ENCODE peak calls at places on chromosomes 16 and 17, in eight cellular contexts. One of them, this sample, is unnamed.

GRCh38 chr16:88295526-88296436 is 87.0 kb upstream of the ZNF469 start:
- DNase-seq in EH: no peak
- DNase-seq in T-helper 1 cell: no peak
- DNase-seq in AG08395: no peak
- DNase-seq in NCI-H1436 treated with DMSO at 0.1 percent for 48 hours: no peak
- DNase-seq in T-helper 9 cell: no peak
- DNase-seq in activated T-cell treated with anti-CD3 and anti-CD28 coated beads, Interleukin-2, amount 50 U/mL, for 4 hours: no peak
- DNase-seq in H54: no peak
- DNase-seq in this sample: no peak

GRCh38 chr16:81752225-81752875 is 26.7 kb upstream of the PLCG2 start:
- DNase-seq in EH: peak; percentile 48
- DNase-seq in T-helper 1 cell: no peak
- DNase-seq in AG08395: peak; percentile 40
- DNase-seq in NCI-H1436 treated with DMSO at 0.1 percent for 48 hours: no peak
- DNase-seq in T-helper 9 cell: no peak
- DNase-seq in activated T-cell treated with anti-CD3 and anti-CD28 coated beads, Interleukin-2, amount 50 U/mL, for 4 hours: no peak
- DNase-seq in H54: no peak
- DNase-seq in this sample: no peak

GRCh38 chr17:18228176-18228682 is 2.8 kb downstream of the LLGL1 start:
- DNase-seq in EH: no peak
- DNase-seq in T-helper 1 cell: no peak
- DNase-seq in AG08395: no peak
- DNase-seq in NCI-H1436 treated with DMSO at 0.1 percent for 48 hours: no peak
- DNase-seq in T-helper 9 cell: no peak
- DNase-seq in activated T-cell treated with anti-CD3 and anti-CD28 coated beads, Interleukin-2, amount 50 U/mL, for 4 hours: no peak
- DNase-seq in H54: no peak
- DNase-seq in this sample: no peak

GRCh38 chr17:40451420-40451819 is 8.2 kb downstream of the IGFBP4 start:
- DNase-seq in EH: peak; percentile 89
- DNase-seq in T-helper 1 cell: no peak
- DNase-seq in AG08395: peak; percentile 86
- DNase-seq in NCI-H1436 treated with DMSO at 0.1 percent for 48 hours: no peak
- DNase-seq in T-helper 9 cell: no peak
- DNase-seq in activated T-cell treated with anti-CD3 and anti-CD28 coated beads, Interleukin-2, amount 50 U/mL, for 4 hours: no peak
- DNase-seq in H54: no peak
- DNase-seq in this sample: no peak

GRCh38 chr17:71023631-71024030 is 854.3 kb downstream of the KCNJ2 start:
- DNase-seq in EH: no peak
- DNase-seq in T-helper 1 cell: no peak
- DNase-seq in AG08395: no peak
- DNase-seq in NCI-H1436 treated with DMSO at 0.1 percent for 48 hours: no peak
- DNase-seq in T-helper 9 cell: no peak
- DNase-seq in activated T-cell treated with anti-CD3 and anti-CD28 coated beads, Interleukin-2, amount 50 U/mL, for 4 hours: no peak
- DNase-seq in H54: no peak
- DNase-seq in this sample: peak; percentile 67

GRCh38 chr16:84827131-84827574 is 7.4 kb downstream of the CRISPLD2 start:
- DNase-seq in EH: peak; percentile 56
- DNase-seq in T-helper 1 cell: no peak
- DNase-seq in AG08395: no peak
- DNase-seq in NCI-H1436 treated with DMSO at 0.1 percent for 48 hours: no peak
- DNase-seq in T-helper 9 cell: no peak
- DNase-seq in activated T-cell treated with anti-CD3 and anti-CD28 coated beads, Interleukin-2, amount 50 U/mL, for 4 hours: no peak
- DNase-seq in H54: no peak
- DNase-seq in this sample: no peak

GRCh38 chr17:41592601-41593305 is 6.1 kb upstream of the KRT14 start:
- DNase-seq in EH: no peak
- DNase-seq in T-helper 1 cell: no peak
- DNase-seq in AG08395: no peak
- DNase-seq in NCI-H1436 treated with DMSO at 0.1 percent for 48 hours: no peak
- DNase-seq in T-helper 9 cell: no peak
- DNase-seq in activated T-cell treated with anti-CD3 and anti-CD28 coated beads, Interleukin-2, amount 50 U/mL, for 4 hours: no peak
- DNase-seq in H54: no peak
- DNase-seq in this sample: no peak

GRCh38 chr16:48250520-48251278 is 3.4 kb upstream of the ABCC11 start:
- DNase-seq in EH: no peak
- DNase-seq in T-helper 1 cell: no peak
- DNase-seq in AG08395: no peak
- DNase-seq in NCI-H1436 treated with DMSO at 0.1 percent for 48 hours: no peak
- DNase-seq in T-helper 9 cell: no peak
- DNase-seq in activated T-cell treated with anti-CD3 and anti-CD28 coated beads, Interleukin-2, amount 50 U/mL, for 4 hours: no peak
- DNase-seq in H54: no peak
- DNase-seq in this sample: no peak

GRCh38 chr16:1323296-1324239 is 9.9 kb upstream of the BAIAP3 start:
- DNase-seq in EH: no peak
- DNase-seq in T-helper 1 cell: no peak
- DNase-seq in AG08395: no peak
- DNase-seq in NCI-H1436 treated with DMSO at 0.1 percent for 48 hours: no peak
- DNase-seq in T-helper 9 cell: no peak
- DNase-seq in activated T-cell treated with anti-CD3 and anti-CD28 coated beads, Interleukin-2, amount 50 U/mL, for 4 hours: no peak
- DNase-seq in H54: no peak
- DNase-seq in this sample: no peak

GRCh38 chr17:39235555-39236221 is 9.9 kb upstream of the STAC2 start:
- DNase-seq in EH: peak; percentile 51
- DNase-seq in T-helper 1 cell: peak; percentile 15
- DNase-seq in AG08395: peak; percentile 62
- DNase-seq in NCI-H1436 treated with DMSO at 0.1 percent for 48 hours: peak; percentile 83
- DNase-seq in T-helper 9 cell: no peak
- DNase-seq in activated T-cell treated with anti-CD3 and anti-CD28 coated beads, Interleukin-2, amount 50 U/mL, for 4 hours: no peak
- DNase-seq in H54: peak; percentile 85
- DNase-seq in this sample: peak; percentile 65

GRCh38 chr16:66154801-66155200 is 211.7 kb upstream of the CDH5 start:
- DNase-seq in EH: no peak
- DNase-seq in T-helper 1 cell: no peak
- DNase-seq in AG08395: peak; percentile 48
- DNase-seq in NCI-H1436 treated with DMSO at 0.1 percent for 48 hours: no peak
- DNase-seq in T-helper 9 cell: no peak
- DNase-seq in activated T-cell treated with anti-CD3 and anti-CD28 coated beads, Interleukin-2, amount 50 U/mL, for 4 hours: no peak
- DNase-seq in H54: no peak
- DNase-seq in this sample: no peak

GRCh38 chr17:78356163-78356713 is 3.6 kb downstream of the SOCS3 start:
- DNase-seq in EH: peak; percentile 95
- DNase-seq in T-helper 1 cell: peak; percentile 89
- DNase-seq in AG08395: peak; percentile 44
- DNase-seq in NCI-H1436 treated with DMSO at 0.1 percent for 48 hours: no peak
- DNase-seq in T-helper 9 cell: peak; percentile 79
- DNase-seq in activated T-cell treated with anti-CD3 and anti-CD28 coated beads, Interleukin-2, amount 50 U/mL, for 4 hours: peak; percentile 88
- DNase-seq in H54: peak; percentile 80
- DNase-seq in this sample: no peak

GRCh38 chr17:45221081-45221996 is at the start of gene FMNL1:
- DNase-seq in EH: peak; percentile 41
- DNase-seq in T-helper 1 cell: peak; percentile 45
- DNase-seq in AG08395: no peak
- DNase-seq in NCI-H1436 treated with DMSO at 0.1 percent for 48 hours: no peak
- DNase-seq in T-helper 9 cell: peak; percentile 57
- DNase-seq in activated T-cell treated with anti-CD3 and anti-CD28 coated beads, Interleukin-2, amount 50 U/mL, for 4 hours: peak; percentile 47
- DNase-seq in H54: peak; percentile 64
- DNase-seq in this sample: no peak

GRCh38 chr17:82559779-82560642 is 40.5 kb downstream of the FOXK2 start:
- DNase-seq in EH: no peak
- DNase-seq in T-helper 1 cell: no peak
- DNase-seq in AG08395: no peak
- DNase-seq in NCI-H1436 treated with DMSO at 0.1 percent for 48 hours: peak; percentile 62
- DNase-seq in T-helper 9 cell: no peak
- DNase-seq in activated T-cell treated with anti-CD3 and anti-CD28 coated beads, Interleukin-2, amount 50 U/mL, for 4 hours: no peak
- DNase-seq in H54: no peak
- DNase-seq in this sample: no peak

This sample was measured in COR-L47.